ENCODE peak calls at places on chromosome 21, in four cellular contexts. One of them, this sample, is unnamed.
A peak's percentile ranks its signal among the peaks of the same experiment; 100 is the strongest.

GRCh38 chr21:22791376-22791775 is 1793.2 kb downstream of the NCAM2 start:
- DNase-seq in NT2/D1: no peak
- DNase-seq in hypothalamus: no peak
- DNase-seq in NCI-H1092 treated with DMSO at 0.1 percent for 48 hours: no peak
- DNase-seq in this sample: no peak

GRCh38 chr21:46151261-46151988 is 4.0 kb downstream of the FTCD start:
- DNase-seq in NT2/D1: no peak
- DNase-seq in hypothalamus: no peak
- DNase-seq in NCI-H1092 treated with DMSO at 0.1 percent for 48 hours: no peak
- DNase-seq in this sample: no peak

GRCh38 chr21:33268736-33269441 is 2.7 kb downstream of the IL10RB start:
- DNase-seq in NT2/D1: no peak
- DNase-seq in hypothalamus: no peak
- DNase-seq in NCI-H1092 treated with DMSO at 0.1 percent for 48 hours: peak; percentile 45
- DNase-seq in this sample: peak; percentile 45

GRCh38 chr21:20187028-20187427 is 811.2 kb upstream of the NCAM2 start:
- DNase-seq in NT2/D1: no peak
- DNase-seq in hypothalamus: no peak
- DNase-seq in NCI-H1092 treated with DMSO at 0.1 percent for 48 hours: no peak
- DNase-seq in this sample: no peak

GRCh38 chr21:33857846-33858671 is 57.5 kb downstream of the ATP5PO start:
- DNase-seq in NT2/D1: no peak
- DNase-seq in hypothalamus: no peak
- DNase-seq in NCI-H1092 treated with DMSO at 0.1 percent for 48 hours: no peak
- DNase-seq in this sample: no peak

GRCh38 chr21:45011911-45012660 is 62.3 kb upstream of the ADARB1 start:
- DNase-seq in NT2/D1: peak; percentile 98
- DNase-seq in hypothalamus: no peak
- DNase-seq in NCI-H1092 treated with DMSO at 0.1 percent for 48 hours: no peak
- DNase-seq in this sample: no peak

GRCh38 chr21:34933609-34934345 is 115.3 kb downstream of the RUNX1 start:
- DNase-seq in NT2/D1: no peak
- DNase-seq in hypothalamus: no peak
- DNase-seq in NCI-H1092 treated with DMSO at 0.1 percent for 48 hours: no peak
- DNase-seq in this sample: no peak

GRCh38 chr21:14736162-14736561 is 190.0 kb upstream of the SAMSN1 start:
- DNase-seq in NT2/D1: no peak
- DNase-seq in hypothalamus: no peak
- DNase-seq in NCI-H1092 treated with DMSO at 0.1 percent for 48 hours: no peak
- DNase-seq in this sample: no peak

GRCh38 chr21:43827015-43827611 is 37.7 kb downstream of the RRP1 start:
- DNase-seq in NT2/D1: no peak
- DNase-seq in hypothalamus: no peak
- DNase-seq in NCI-H1092 treated with DMSO at 0.1 percent for 48 hours: no peak
- DNase-seq in this sample: no peak

GRCh38 chr21:15730484-15731242 is 881 bp downstream of the USP25 start:
- DNase-seq in NT2/D1: no peak
- DNase-seq in hypothalamus: peak; percentile 48
- DNase-seq in NCI-H1092 treated with DMSO at 0.1 percent for 48 hours: peak; percentile 55
- DNase-seq in this sample: peak; percentile 86

GRCh38 chr21:38352536-38353219 is 95.9 kb downstream of the KCNJ15 start:
- DNase-seq in NT2/D1: peak; percentile 70
- DNase-seq in hypothalamus: no peak
- DNase-seq in NCI-H1092 treated with DMSO at 0.1 percent for 48 hours: peak; percentile 67
- DNase-seq in this sample: peak; percentile 91

GRCh38 chr21:36710729-36711048 is 11.8 kb downstream of the SIM2 start:
- DNase-seq in NT2/D1: no peak
- DNase-seq in hypothalamus: no peak
- DNase-seq in NCI-H1092 treated with DMSO at 0.1 percent for 48 hours: no peak
- DNase-seq in this sample: peak; percentile 56

GRCh38 chr21:25997788-25998611 is 172.6 kb downstream of the APP start:
- DNase-seq in NT2/D1: peak; percentile 83
- DNase-seq in hypothalamus: no peak
- DNase-seq in NCI-H1092 treated with DMSO at 0.1 percent for 48 hours: peak; percentile 97
- DNase-seq in this sample: no peak

GRCh38 chr21:16587671-16588379 is 858.0 kb downstream of the USP25 start:
- DNase-seq in NT2/D1: no peak
- DNase-seq in hypothalamus: no peak
- DNase-seq in NCI-H1092 treated with DMSO at 0.1 percent for 48 hours: peak; percentile 29
- DNase-seq in this sample: no peak

This sample was measured in lower leg skin.